ENCODE peak calls at places on chromosomes 16 and 17, in six cellular contexts. G is neuronal stem cell, U is H9, S is mesendoderm, B is IMR-90, A is mesenchymal stem cell. I is an unnamed sample.

GRCh38 chr16:68972720-68973119 is 129.4 kb downstream of the TANGO6 start:
- DNase-seq in G (no peak), U (peak), S (peak), B (peak), A (peak), I (no peak)

GRCh38 chr16:74123195-74123594 is 173.4 kb upstream of the PSMD7 start:
- DNase-seq in G (no peak), U (no peak), S (no peak), B (no peak), A (no peak), I (no peak)

GRCh38 chr16:16075463-16076399 is 126.3 kb downstream of the ABCC1 start:
- DNase-seq in G (no peak), U (no peak), S (no peak), B (peak), A (peak), I (no peak)

GRCh38 chr16:4285167-4285566 is 12.3 kb upstream of the TFAP4 start:
- DNase-seq in G (no peak), U (no peak), S (no peak), B (no peak), A (no peak), I (no peak)

GRCh38 chr17:57257213-57257873 is 1.0 kb downstream of the MSI2 start:
- DNase-seq in G (no peak), U (no peak), S (no peak), B (no peak), A (peak), I (no peak)

GRCh38 chr17:27558842-27559505 is 72.0 kb upstream of the LGALS9 start:
- DNase-seq in G (no peak), U (no peak), S (no peak), B (no peak), A (no peak), I (peak)

GRCh38 chr17:3998436-3998835 is 34.2 kb upstream of the ATP2A3 start:
- DNase-seq in G (no peak), U (no peak), S (no peak), B (no peak), A (no peak), I (no peak)

GRCh38 chr16:68235882-68236803 is at the start of gene ESRP2:
- DNase-seq in G (no peak), U (peak), S (peak), B (no peak), A (no peak), I (peak)

GRCh38 chr16:57374067-57374534 is 1.8 kb downstream of the CX3CL1 start:
- DNase-seq in G (no peak), U (no peak), S (no peak), B (peak), A (no peak), I (no peak)

GRCh38 chr17:57603978-57604377 is 141.1 kb downstream of the CCDC182 start:
- DNase-seq in G (no peak), U (no peak), S (no peak), B (no peak), A (no peak), I (peak)

GRCh38 chr16:75035410-75035968 is 36.7 kb downstream of the ZNRF1 start:
- DNase-seq in G (no peak), U (no peak), S (no peak), B (no peak), A (no peak), I (no peak)

GRCh38 chr17:77571562-77571981 is 386.9 kb upstream of the TNRC6C start:
- DNase-seq in G (no peak), U (no peak), S (no peak), B (peak), A (no peak), I (no peak)
- H2BK5ac ChIP-seq in G (no peak), U (no peak), S (no peak), B (no peak), A (no peak), I (no peak)

DNA sequence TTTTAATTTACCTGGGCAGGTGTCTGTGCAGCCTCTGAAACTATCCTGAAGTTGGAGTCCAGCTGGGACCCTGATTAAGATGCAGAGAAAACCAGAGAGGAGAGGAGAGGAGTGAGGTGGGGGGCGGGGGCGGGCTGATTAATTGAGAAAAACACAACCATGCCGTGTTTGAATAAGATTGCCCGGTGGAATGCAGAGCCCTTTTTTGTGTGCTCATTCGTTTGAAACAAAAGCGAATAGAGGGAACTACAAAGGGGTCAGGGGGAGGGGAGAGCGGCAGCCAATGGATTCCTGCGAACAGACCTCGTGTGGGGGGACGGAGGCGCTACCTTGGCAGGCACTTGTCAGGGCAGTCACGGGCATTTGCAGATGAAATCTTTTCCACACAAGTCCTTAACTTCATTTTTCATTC is 355.8 kb downstream of the SOX9 start:
- DNase-seq in G (peak), U (peak), S (peak), B (no peak), A (no peak), I (no peak)
- H2BK5ac ChIP-seq in G (peak), U (no peak), S (no peak), B (no peak), A (no peak), I (no peak)

DNA sequence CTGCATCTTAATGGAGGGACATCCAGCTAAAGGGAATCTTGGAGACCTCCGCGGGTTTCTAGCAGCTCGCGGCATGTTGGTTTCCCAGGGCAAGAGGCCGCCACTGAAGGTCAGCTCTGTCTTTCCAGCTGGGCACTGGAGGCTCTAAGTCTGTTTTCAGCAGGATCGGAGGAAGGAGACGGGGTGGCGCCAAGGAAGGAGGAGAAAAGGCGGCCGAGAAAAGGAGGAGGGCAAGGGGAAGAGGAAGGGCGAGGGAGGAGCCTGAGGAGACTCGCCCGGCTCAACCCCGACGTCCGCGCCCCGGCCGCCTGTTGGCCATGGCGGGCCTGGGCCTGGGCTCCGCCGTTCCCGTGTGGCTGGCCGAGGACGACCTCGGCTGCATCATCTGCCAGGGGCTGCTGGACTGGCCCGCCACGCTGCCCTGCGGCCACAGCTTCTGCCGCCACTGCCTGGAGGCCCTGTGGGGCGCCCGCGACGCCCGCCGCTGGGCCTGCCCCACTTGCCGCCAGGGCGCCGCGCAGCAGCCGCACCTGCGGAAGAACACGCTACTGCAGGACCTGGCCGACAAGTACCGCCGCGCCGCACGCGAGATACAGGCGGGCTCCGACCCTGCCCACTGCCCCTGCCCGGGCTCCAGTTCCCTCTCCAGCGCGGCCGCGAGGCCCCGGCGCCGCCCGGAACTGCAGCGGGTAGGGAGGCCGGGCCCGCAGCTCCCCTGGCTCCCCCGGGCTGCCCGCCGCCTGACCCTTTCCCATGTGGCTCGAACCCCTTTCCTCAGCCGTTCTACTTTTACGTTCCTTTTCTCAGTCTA is at the start of gene RNF135:
- DNase-seq in G (peak), U (peak), S (peak), B (peak), A (peak), I (peak)
- H2BK5ac ChIP-seq in G (peak), U (no peak), S (peak), B (peak), A (peak), I (peak)

DNA sequence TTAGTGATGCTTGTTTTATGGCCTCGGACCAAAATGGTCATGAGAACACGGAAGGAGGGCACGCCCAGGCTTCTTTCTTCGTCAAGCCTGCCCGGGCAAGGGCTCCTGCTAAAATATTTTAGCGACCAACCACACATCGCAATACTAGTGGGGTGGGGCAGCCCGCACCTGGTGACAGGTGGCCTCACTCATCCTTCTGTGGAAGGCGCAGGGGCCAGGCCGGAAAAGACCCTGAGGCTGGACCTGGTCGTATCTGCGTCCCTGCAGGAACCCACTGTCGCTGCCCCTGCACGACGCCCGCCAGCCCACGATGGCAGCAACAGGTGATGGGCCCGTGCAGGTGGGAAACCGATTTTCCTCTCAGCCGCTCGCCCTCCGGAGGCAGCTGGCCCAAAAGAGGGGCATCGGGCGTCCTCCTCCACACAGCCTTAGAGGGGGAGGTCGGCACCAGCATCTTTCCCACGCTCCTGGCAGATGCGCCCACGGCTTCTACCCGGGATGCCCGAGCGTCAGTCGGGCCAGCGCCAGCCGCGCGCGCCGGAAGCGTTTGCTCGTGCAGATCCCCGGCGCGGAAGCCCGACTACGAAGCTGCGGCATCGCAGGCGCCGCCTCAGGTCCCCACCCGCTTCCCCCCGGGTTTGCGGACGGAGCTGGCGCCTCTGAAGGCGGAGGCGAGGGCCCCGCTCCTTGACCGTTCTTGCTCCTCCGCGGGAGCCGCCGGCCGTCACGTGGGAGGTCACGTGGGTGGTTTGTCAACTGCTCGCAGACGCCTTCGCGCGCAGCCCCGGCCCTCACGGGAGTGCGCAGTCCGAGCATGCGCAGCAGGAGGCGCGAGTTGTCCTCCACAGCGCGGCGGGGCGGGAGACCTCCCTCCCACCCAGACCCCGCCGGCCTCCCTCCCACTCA is 22.8 kb upstream of the FOXK2 start:
- DNase-seq in G (peak), U (peak), S (peak), B (peak), A (peak), I (peak)
- H2BK5ac ChIP-seq in G (peak), U (no peak), S (no peak), B (no peak), A (no peak), I (no peak)

GRCh38 chr17:59464246-59464645 is 101.2 kb upstream of the DHX40 start:
- DNase-seq in G (no peak), U (no peak), S (no peak), B (no peak), A (no peak), I (no peak)

GRCh38 chr17:59469786-59470485 is 95.5 kb upstream of the DHX40 start:
- DNase-seq in G (no peak), U (no peak), S (no peak), B (no peak), A (no peak), I (no peak)

GRCh38 chr17:59465949-59466307 is 99.5 kb upstream of the DHX40 start:
- DNase-seq in G (no peak), U (no peak), S (no peak), B (no peak), A (no peak), I (no peak)

GRCh38 chr17:59470624-59471297 is 94.6 kb upstream of the DHX40 start:
- DNase-seq in G (no peak), U (no peak), S (no peak), B (no peak), A (no peak), I (no peak)

DNA sequence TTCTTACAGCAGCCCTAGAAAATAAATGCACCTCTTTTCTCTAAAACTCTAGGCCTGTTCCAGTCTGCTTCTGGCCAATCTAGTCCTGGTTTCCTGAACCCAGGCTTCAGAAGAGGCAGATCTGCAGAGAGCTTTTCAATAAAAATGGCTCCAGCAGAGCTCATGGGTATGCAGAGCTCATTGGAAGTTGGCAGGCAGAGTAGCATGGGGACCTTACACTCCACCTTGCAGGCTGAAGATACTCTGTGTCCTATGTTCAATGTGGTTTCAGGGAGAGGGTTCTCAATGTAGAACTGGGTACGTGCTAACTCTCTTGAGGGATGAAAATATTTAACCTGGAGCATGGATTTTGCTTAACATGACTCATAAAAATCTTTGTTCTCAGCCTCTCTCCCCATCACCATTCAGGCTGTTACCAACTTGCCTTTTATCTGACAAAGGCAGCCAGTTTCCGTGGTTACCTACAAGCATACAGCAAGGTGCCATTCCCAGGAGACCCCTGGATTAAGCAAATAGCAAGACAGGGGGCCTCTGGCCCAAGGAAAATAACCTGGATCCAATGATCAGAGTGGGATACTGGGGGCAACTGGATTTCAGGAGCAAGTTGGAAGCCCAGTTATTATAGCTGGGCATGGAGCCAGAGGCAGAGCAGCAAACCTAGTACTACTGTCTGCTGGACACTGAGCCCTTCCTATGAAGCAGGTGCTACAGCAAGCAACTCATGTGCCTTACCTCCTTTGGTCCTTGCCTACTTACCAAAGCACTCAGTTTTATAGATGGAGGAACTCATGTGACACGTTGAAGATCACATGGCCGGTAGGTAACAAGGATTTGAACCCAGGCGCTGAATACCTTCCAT is 98.2 kb upstream of the DHX40 start:
- DNase-seq in G (no peak), U (no peak), S (peak), B (no peak), A (no peak), I (no peak)
- H2BK5ac ChIP-seq in G (no peak), U (no peak), S (no peak), B (no peak), A (no peak), I (no peak)

GRCh38 chr17:78291944-78292910 is 60.8 kb downstream of the TMEM235 start:
- DNase-seq in G (no peak), U (no peak), S (no peak), B (no peak), A (no peak), I (no peak)

GRCh38 chr17:78293896-78294295 is 62.5 kb downstream of the TMEM235 start:
- DNase-seq in G (no peak), U (no peak), S (no peak), B (no peak), A (no peak), I (no peak)

GRCh38 chr17:78294356-78294755 is 62.9 kb downstream of the TMEM235 start:
- DNase-seq in G (no peak), U (no peak), S (no peak), B (no peak), A (no peak), I (no peak)

GRCh38 chr17:78290671-78291070 is 59.2 kb downstream of the TMEM235 start:
- DNase-seq in G (no peak), U (no peak), S (no peak), B (no peak), A (no peak), I (no peak)

DNA sequence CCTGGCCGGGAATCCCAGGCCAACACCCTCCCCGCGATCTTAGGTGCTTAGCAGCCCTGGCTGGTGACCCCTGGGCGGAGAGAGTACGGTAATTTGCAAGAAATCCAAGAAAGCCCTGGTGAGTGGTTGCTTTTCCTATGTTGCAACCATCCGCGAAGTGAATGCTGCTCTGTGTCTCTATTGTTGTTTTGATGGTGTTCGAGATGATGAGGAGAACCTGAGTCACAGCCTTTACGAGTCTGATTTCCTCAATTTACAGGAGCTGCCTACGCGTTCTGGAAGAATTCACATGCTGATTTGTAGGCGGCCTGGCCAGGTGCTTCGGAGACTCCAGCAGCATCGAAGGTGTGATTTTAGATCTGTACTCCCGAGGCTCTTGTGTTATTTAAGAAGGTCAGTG is 63.3 kb downstream of the TMEM235 start:
- DNase-seq in G (no peak), U (no peak), S (no peak), B (peak), A (peak), I (no peak)
- H2BK5ac ChIP-seq in G (no peak), U (no peak), S (no peak), B (no peak), A (no peak), I (no peak)

GRCh38 chr16:46882304-46882939 is 1.7 kb upstream of the GPT2 start:
- DNase-seq in G (no peak), U (no peak), S (no peak), B (no peak), A (no peak), I (no peak)
- H2BK5ac ChIP-seq in G (no peak), U (no peak), S (no peak), B (no peak), A (no peak), I (no peak)

DNA sequence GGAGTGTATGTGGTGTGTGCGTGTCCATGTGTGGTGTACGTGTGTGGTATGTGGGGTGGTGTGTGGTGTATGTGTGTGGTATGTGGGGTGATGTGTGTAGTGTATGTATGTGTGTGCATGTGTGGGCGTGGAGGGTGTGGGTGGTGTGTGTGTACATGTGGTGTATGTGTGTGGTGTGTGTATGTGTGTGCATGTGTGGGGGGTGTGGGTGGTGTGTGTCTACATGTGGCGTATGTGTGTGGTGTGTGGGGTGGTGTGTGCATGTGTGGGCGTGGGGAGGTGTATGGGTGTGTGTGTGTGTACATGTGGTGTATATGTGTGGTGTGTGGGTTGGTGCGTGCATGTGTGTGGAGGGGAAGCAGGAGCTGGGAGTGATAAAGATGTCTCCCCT is 1.7 kb upstream of the CD300H start:
- DNase-seq in G (no peak), U (no peak), S (no peak), B (no peak), A (no peak), I (no peak)
- H2BK5ac ChIP-seq in G (no peak), U (no peak), S (no peak), B (peak), A (no peak), I (no peak)

DNA sequence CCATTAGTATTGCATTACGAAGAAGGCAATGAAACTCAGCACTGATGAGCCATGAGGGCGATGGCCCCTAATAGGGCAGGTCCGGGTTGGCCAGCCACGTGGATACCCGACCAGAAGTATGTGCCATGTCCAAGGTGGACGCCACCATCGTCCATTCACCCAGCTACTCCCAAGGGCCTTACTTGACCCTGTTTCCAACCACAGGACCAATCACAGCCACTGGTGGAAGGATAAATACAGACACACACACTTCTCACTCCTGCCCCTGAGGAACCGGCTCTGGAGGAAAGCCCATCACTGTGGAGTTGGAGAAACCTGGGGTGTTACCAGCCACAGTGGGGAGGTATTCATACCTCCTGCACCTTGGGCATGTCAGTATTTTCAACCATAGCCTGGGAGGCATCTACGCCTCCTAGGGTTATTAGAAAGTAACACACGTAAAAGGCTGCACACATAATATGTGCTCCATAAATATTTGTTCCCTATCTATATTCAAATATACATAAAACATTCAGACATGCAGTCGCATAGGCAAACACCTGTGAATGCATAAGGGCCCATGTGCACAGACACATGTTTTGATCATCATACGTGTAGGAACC is 5.4 kb upstream of the ITGA3 start:
- DNase-seq in G (no peak), U (no peak), S (no peak), B (no peak), A (no peak), I (no peak)
- H2BK5ac ChIP-seq in G (no peak), U (no peak), S (no peak), B (peak), A (peak), I (peak)